ENCODE peak calls at places on chromosome 19, in eight cellular contexts. V is HepG2, S is mammary epithelial cell, A is immature natural killer cell, L is tibial nerve, H is left ventricle myocardium superior, I is GM20000, C is midbrain. Y is an unnamed sample.

GRCh38 chr19:30001794-30002193 is 59.8 kb downstream of the URI1 start:
- DNase-seq in H (no peak), L (no peak), C (no peak), V (peak; percentile 3), S (no peak), I (no peak), A (no peak), Y (peak; percentile 15)

GRCh38 chr19:3154957-3155736 is 19.3 kb downstream of the GNA15 start:
- DNase-seq in I (peak; percentile 87), H (peak; percentile 71), C (no peak), V (peak; percentile 50), L (peak; percentile 48), A (peak; percentile 49), S (peak; percentile 100), Y (peak; percentile 100)

GRCh38 chr19:4676955-4677731 is 7.0 kb upstream of the MYDGF start:
- DNase-seq in C (no peak), S (no peak), L (no peak), V (peak; percentile 69), H (peak; percentile 65), A (peak; percentile 21), I (peak; percentile 59), Y (peak; percentile 56)

GRCh38 chr19:43462887-43463380 is 2.5 kb downstream of the LYPD3 start:
- DNase-seq in A (no peak), S (no peak), I (no peak), H (no peak), L (no peak), C (no peak), V (no peak), Y (no peak)

GRCh38 chr19:6970021-6970420 is 51.2 kb downstream of the MBD3L2B start:
- DNase-seq in S (no peak), A (no peak), C (no peak), I (no peak), H (no peak), L (no peak), V (no peak), Y (no peak)

GRCh38 chr19:10316229-10317044 is 622 bp upstream of the FDX2 start:
- DNase-seq in C (no peak), L (no peak), V (no peak), A (no peak), S (no peak), I (no peak), H (no peak), Y (no peak)

GRCh38 chr19:1224047-1224825 is 13.6 kb downstream of the CBARP start:
- DNase-seq in C (no peak), S (no peak), A (no peak), H (no peak), L (no peak), I (no peak), V (no peak), Y (no peak)

GRCh38 chr19:49125025-49125731 is 5.8 kb downstream of the PPFIA3 start:
- DNase-seq in V (peak; percentile 65), I (no peak), C (no peak), H (no peak), L (no peak), S (no peak), A (no peak), Y (peak; percentile 73)

GRCh38 chr19:2422951-2423880 is 4.2 kb downstream of the TIMM13 start:
- DNase-seq in H (peak; percentile 63), A (no peak), S (no peak), C (no peak), V (no peak), L (no peak), I (no peak), Y (no peak)

GRCh38 chr19:45472557-45473365 is 5.0 kb downstream of the FOSB start:
- DNase-seq in C (no peak), L (no peak), I (no peak), S (no peak), H (no peak), V (no peak), A (peak; percentile 26), Y (no peak)

GRCh38 chr19:39282021-39282420 is 13.8 kb downstream of the IFNL2 start:
- DNase-seq in C (no peak), A (no peak), L (no peak), V (no peak), I (no peak), H (no peak), S (no peak), Y (no peak)

Y was measured in epithelial cell of esophagus.